ENCODE peak calls at places on chromosome 20, in five cellular contexts. F is IMR-90, P is cardiac muscle cell, H is colonic mucosa, K is uterus. Z is an unnamed sample. For H3K9me3, the result is how much of the 10 kb centered on the place peaks cover.

GRCh38 chr20:3209946-3210317 is 634 bp downstream of the ITPA start:
- DNase-seq in F (peak), P (no peak), H (no peak), K (no peak), Z (no peak)

GRCh38 chr20:41889871-41890224 is 271.7 kb upstream of the CHD6 start:
- DNase-seq in F (no peak), P (no peak), H (no peak), K (no peak), Z (no peak)

GRCh38 chr20:37758332-37758731 is 64.5 kb downstream of the CTNNBL1 start:
- DNase-seq in F (no peak), P (no peak), H (no peak), K (no peak), Z (no peak)

GRCh38 chr20:11776687-11777086 is 141.0 kb upstream of the BTBD3 start:
- DNase-seq in F (peak), P (no peak), H (no peak), K (no peak), Z (no peak)

GRCh38 chr20:10609276-10609675 is 64.5 kb downstream of the JAG1 start:
- DNase-seq in F (peak), P (no peak), H (peak), K (peak), Z (no peak)

GRCh38 chr20:8039048-8039447 is 19.5 kb upstream of the TMX4 start:
- DNase-seq in F (no peak), P (no peak), H (no peak), K (no peak), Z (no peak)

GRCh38 chr20:36523341-36523740 is 18.0 kb upstream of the MYL9 start:
- DNase-seq in F (peak), P (no peak), H (no peak), K (no peak), Z (no peak)

GRCh38 chr20:21368791-21369190 is 28.5 kb downstream of the NKX2-4 start:
- DNase-seq in F (no peak), P (no peak), H (no peak), K (no peak), Z (no peak)

GRCh38 chr20:36887779-36888133 is 11.8 kb downstream of the TLDC2 start:
- DNase-seq in F (no peak), P (no peak), H (no peak), K (no peak), Z (no peak)

GRCh38 chr20:62566771-62567170 is 75.5 kb upstream of the SLCO4A1 start:
- DNase-seq in F (no peak), P (no peak), H (no peak), K (no peak), Z (no peak)
- H3K9me3 ChIP-seq in F (under half), P (under half), H (under half), K (under half), Z (under half)

GRCh38 chr20:59788811-59789210 is 144.6 kb downstream of the SYCP2 start:
- DNase-seq in F (no peak), P (no peak), H (no peak), K (no peak), Z (no peak)

GRCh38 chr20:59790388-59790787 is 143.0 kb downstream of the SYCP2 start:
- DNase-seq in F (no peak), P (no peak), H (no peak), K (no peak), Z (no peak)

GRCh38 chr20:59789641-59790040 is 143.8 kb downstream of the SYCP2 start:
- DNase-seq in F (no peak), P (no peak), H (no peak), K (no peak), Z (no peak)

GRCh38 chr20:59792300-59792699 is 141.1 kb downstream of the SYCP2 start:
- DNase-seq in F (no peak), P (no peak), H (no peak), K (no peak), Z (no peak)

GRCh38 chr20:59794555-59794954 is 138.9 kb downstream of the SYCP2 start:
- DNase-seq in F (no peak), P (no peak), H (no peak), K (no peak), Z (no peak)
- H3K9me3 ChIP-seq in F (under half), P (under half), H (under half), K (under half), Z (under half)

GRCh38 chr20:39893013-39893685 is 795.9 kb downstream of the MAFB start:
- DNase-seq in F (peak), P (no peak), H (no peak), K (no peak), Z (no peak)
- H3K9me3 ChIP-seq in F (under half), P (under half), H (under half), K (under half), Z (under half)

GRCh38 chr20:24935140-24935539 is 13.9 kb upstream of the CST7 start:
- DNase-seq in F (no peak), P (no peak), H (peak), K (no peak), Z (no peak)

GRCh38 chr20:24936526-24937407 is 12.3 kb upstream of the CST7 start:
- DNase-seq in F (no peak), P (no peak), H (peak), K (no peak), Z (no peak)

GRCh38 chr20:24934716-24935115 is 14.4 kb upstream of the CST7 start:
- DNase-seq in F (no peak), P (no peak), H (peak), K (no peak), Z (no peak)

GRCh38 chr20:24937579-24937978 is 11.5 kb upstream of the CST7 start:
- DNase-seq in F (no peak), P (no peak), H (peak), K (no peak), Z (no peak)

GRCh38 chr20:24935786-24936525 is 13.1 kb upstream of the CST7 start:
- DNase-seq in F (no peak), P (no peak), H (peak), K (no peak), Z (no peak)
- H3K9me3 ChIP-seq in F (under half), P (under half), H (under half), K (under half), Z (under half)

GRCh38 chr20:62104234-62104789 is 18.0 kb upstream of the LSM14B start:
- DNase-seq in F (no peak), P (no peak), H (no peak), K (no peak), Z (no peak)

GRCh38 chr20:62101078-62101477 is 21.2 kb upstream of the LSM14B start:
- DNase-seq in F (no peak), P (no peak), H (no peak), K (no peak), Z (no peak)

GRCh38 chr20:62105592-62105991 is 16.7 kb upstream of the LSM14B start:
- DNase-seq in F (no peak), P (no peak), H (no peak), K (no peak), Z (no peak)

GRCh38 chr20:62103508-62104233 is 18.6 kb upstream of the LSM14B start:
- DNase-seq in F (no peak), P (no peak), H (no peak), K (no peak), Z (no peak)

DNA sequence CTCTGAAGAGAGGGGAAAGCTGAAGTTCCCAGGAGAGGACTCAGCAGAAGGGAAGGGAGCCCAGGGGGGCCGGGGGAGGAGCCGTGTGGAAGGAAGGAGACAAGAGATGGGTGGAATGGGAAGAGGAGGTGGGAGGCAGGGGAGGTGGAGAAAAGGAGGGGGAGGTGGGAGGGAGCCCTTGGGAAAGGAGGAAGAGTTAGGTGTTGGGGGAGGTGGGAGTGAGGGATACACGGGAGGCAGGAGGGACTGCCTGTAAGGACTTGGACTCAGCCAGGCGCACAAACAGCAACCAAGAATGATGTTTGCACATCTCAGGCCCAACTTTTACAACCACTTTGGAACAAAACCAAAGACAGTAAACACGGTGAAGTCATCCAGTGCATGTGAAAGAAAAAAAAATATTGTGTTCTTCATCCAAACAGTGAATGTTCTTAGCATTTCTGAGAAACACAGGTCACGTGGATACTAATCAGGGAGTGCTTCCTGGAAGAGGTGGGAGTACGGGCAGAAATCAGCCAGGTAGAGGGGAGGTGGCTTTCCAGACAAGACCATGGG is 17.4 kb upstream of the LSM14B start:
- DNase-seq in F (peak), P (no peak), H (peak), K (peak), Z (no peak)
- H3K9me3 ChIP-seq in F (under half), P (under half), H (under half), K (under half), Z (under half)

DNA sequence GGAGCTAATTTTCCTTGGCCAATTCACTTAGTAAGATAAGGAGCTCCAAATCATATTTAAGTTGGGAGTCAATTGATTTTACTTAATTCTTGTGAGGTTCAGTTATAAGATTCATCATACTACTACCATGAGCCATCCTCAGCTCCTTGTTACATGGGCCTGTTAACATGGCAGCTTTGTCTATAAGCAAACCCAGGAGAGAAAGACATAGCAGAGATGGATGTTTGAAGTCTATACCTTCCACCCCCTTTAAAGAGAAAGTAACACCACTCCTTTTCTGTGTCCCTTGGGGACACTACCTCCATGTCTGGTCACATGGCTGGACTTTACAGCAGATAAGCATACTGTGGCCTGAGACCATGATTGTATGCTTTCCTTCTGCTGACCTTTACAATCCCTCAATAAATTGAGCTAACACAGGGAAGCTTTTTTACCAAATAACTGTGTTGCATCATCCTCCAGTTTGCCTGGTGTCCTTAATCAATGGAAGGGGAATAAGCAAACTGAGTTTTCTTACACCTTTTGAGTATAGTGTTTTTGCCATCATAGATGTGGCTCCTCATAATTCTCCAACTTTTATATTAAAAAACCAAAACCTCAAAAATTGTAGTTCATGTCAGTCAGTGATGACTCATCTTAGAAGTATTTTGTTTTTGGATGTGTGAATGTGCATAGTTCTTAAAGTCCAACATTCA is 9.8 kb upstream of the ZNFX1 start:
- DNase-seq in F (peak), P (no peak), H (no peak), K (no peak), Z (no peak)
- H3K9me3 ChIP-seq in F (under half), P (under half), H (under half), K (under half), Z (under half)

GRCh38 chr20:47672166-47672565 is 113.1 kb downstream of the SULF2 start:
- DNase-seq in F (no peak), P (no peak), H (no peak), K (no peak), Z (no peak)
- H3K9me3 ChIP-seq in F (under half), P (under half), H (under half), K (under half), Z (under half)

DNA sequence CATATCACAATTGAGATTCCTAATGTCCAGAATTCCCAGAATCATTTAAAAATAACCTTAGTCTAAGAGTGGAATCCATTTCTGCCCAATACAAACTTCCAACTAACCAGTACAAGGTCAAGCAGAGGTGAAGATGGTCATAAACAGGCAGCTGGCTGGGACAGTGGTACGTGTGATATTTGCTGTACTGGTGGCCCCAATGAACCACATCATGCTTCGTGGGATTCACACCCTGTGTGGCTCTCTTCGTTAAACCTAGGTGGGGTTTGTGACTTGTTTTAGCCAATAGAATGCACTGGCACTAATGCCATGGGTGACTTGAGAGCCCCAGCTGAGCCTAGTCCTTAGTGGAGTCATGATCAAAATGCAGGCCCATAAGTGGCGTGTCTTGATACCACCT is 286.6 kb downstream of the KIF16B start:
- DNase-seq in F (no peak), P (no peak), H (no peak), K (no peak), Z (no peak)
- H3K9me3 ChIP-seq in F (under half), P (under half), H (under half), K (under half), Z (under half)

GRCh38 chr20:4441871-4442270 is 279.8 kb upstream of the PRND start:
- DNase-seq in F (no peak), P (no peak), H (no peak), K (no peak), Z (no peak)
- H3K9me3 ChIP-seq in F (under half), P (under half), H (under half), K (under half), Z (under half)

GRCh38 chr20:63641792-63642517 is 11.3 kb downstream of the STMN3 start:
- DNase-seq in F (peak), P (peak), H (peak), K (peak), Z (peak)

GRCh38 chr20:63640086-63640485 is 13.1 kb downstream of the STMN3 start:
- DNase-seq in F (no peak), P (no peak), H (no peak), K (no peak), Z (no peak)

GRCh38 chr20:63641146-63641791 is 12.0 kb downstream of the STMN3 start:
- DNase-seq in F (no peak), P (no peak), H (peak), K (no peak), Z (no peak)

GRCh38 chr20:63636752-63637633 is 10.1 kb upstream of the GMEB2 start:
- DNase-seq in F (peak), P (no peak), H (no peak), K (no peak), Z (no peak)

DNA sequence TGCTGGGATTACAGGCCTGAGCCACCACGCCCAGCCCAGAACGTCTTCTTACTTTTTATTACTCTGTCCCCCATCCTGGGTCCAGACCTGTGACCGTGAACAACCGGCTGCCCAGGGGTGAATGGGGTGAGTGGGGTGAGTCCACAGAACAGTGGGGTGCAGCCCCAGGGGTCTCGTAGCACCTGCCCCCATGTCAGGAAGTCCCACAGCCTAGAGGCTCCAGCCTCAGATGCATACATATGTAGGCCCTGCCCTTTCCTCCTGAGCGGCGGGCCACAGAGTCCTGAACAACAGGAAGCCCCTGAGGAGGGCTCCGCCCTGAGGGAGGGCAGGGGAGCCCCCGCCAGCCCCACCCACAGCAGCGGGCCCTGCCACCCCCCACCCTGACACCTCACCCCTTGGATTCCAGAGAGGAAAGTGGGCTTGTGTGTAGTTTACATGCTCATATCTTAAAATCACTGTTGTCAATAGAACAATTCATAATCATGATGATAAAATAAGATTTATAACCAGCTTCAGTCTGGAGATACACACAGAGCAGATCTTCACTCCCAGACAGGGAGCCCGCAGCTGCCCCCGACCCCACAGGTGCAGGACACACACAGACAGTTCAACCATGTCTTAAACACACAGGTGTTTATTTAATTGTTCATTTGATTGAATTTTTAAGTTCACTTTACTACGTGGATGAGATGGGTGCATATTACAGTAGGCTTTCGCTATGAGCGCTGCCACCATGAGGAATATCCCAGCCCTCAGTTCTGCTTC is 12.4 kb upstream of the GMEB2 start:
- DNase-seq in F (no peak), P (no peak), H (peak), K (no peak), Z (no peak)
- H3K9me3 ChIP-seq in F (under half), P (under half), H (under half), K (under half), Z (under half)

Z was measured in body of pancreas.